ENCODE peak calls at places on chromosomes 3 and 15, in nine cellular contexts. M is IMR-90; H is HepG2; T is MM.1S; Y is cardiac muscle cell; C is neuronal stem cell; K is PC-3; S is heart right ventricle; U is CD4-positive, alpha-beta memory T cell. N is an unnamed sample.

GRCh38 chr3:51386159-51386851 is 1.2 kb downstream of the MANF start:
- DNase-seq in K (no peak), U (no peak), S (no peak), Y (no peak), M (no peak), C (no peak), H (no peak), T (peak; percentile 26), N (peak; percentile 20)

GRCh38 chr3:19891740-19892139 is 42.3 kb downstream of the EFHB start:
- DNase-seq in T (no peak), U (no peak), S (no peak), Y (no peak), H (no peak), K (peak; percentile 58), C (no peak), M (peak; percentile 61), N (no peak)

GRCh38 chr3:127144631-127145030 is 48.3 kb upstream of the PRR23E start:
- DNase-seq in U (no peak), C (no peak), T (no peak), K (no peak), S (no peak), H (no peak), Y (no peak), M (no peak), N (no peak)

GRCh38 chr3:110679235-110679634 is 392.4 kb upstream of the NECTIN3 start:
- DNase-seq in Y (no peak), K (no peak), H (no peak), U (no peak), C (no peak), S (no peak), T (no peak), M (no peak), N (no peak)

GRCh38 chr15:20345401-20345958 is 196.1 kb downstream of the GOLGA6L6 start:
- DNase-seq in C (no peak), S (no peak), T (peak; percentile 6), M (no peak), K (no peak), U (no peak), H (no peak), Y (no peak), N (peak; percentile 81)

GRCh38 chr15:64023215-64023614 is 23.1 kb downstream of the DAPK2 start:
- DNase-seq in M (no peak), K (no peak), S (no peak), H (no peak), T (no peak), U (no peak), C (no peak), Y (no peak), N (no peak)

GRCh38 chr3:171177553-171177952 is 151.0 kb upstream of the SLC2A2 start:
- DNase-seq in Y (no peak), T (no peak), U (no peak), S (no peak), C (no peak), H (no peak), K (no peak), M (no peak), N (no peak)

GRCh38 chr15:41394924-41395323 is 7.4 kb downstream of the NDUFAF1 start:
- DNase-seq in U (no peak), K (peak; percentile 12), C (no peak), S (no peak), T (no peak), M (peak; percentile 20), Y (no peak), H (no peak), N (no peak)

GRCh38 chr3:129231331-129232119 is 17.9 kb upstream of the COPG1 start:
- DNase-seq in Y (no peak), M (peak; percentile 54), H (no peak), C (no peak), T (no peak), S (no peak), U (no peak), K (peak; percentile 77), N (peak; percentile 56)

GRCh38 chr3:129226374-129226773 is 23.0 kb upstream of the COPG1 start:
- DNase-seq in S (peak; percentile 82), M (peak; percentile 95), K (peak; percentile 94), T (no peak), Y (peak; percentile 81), H (no peak), C (no peak), U (no peak), N (peak; percentile 92)

GRCh38 chr3:129230311-129231019 is 18.9 kb upstream of the COPG1 start:
- DNase-seq in S (no peak), C (no peak), K (peak; percentile 85), Y (peak; percentile 67), T (no peak), U (no peak), M (peak; percentile 90), H (peak; percentile 68), N (no peak)

GRCh38 chr3:129224984-129225393 is 24.4 kb upstream of the COPG1 start:
- DNase-seq in K (peak; percentile 79), C (no peak), S (peak; percentile 82), T (no peak), M (peak; percentile 69), H (peak; percentile 92), Y (peak; percentile 81), U (no peak), N (peak; percentile 81)

DNA sequence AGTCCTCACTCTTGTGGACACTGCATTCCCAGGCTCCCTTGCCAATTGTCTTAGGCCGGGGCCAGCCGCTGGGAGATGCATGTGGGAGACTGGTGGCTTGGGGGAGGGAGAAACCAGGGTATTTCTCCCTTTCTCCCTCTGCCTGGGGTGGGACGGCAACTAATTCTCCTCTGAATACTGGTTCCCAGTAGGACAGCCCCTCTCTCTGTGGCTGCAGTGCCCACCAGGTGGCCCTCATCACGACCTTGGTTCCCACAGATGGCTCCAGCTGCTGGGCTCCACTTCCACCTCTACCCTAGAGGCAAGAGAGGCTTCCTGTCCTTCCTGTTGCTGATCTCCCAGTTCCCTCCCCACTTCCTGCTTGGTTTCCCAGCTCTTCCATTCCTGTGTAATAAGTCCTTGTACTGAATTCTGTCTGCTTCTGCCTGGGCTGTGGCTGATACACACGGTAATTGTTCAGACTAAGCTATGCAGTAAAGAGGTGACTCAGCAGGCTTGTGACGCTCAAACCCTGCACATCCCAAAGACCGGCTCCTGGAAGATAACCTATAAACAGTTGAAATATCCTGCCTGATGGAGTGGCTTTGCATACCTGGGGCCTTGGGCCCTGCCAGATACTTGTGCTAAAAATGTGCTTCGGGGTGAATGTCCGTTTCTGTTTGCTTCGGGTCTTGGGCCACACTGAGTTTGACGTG is 20.4 kb upstream of the COPG1 start:
- DNase-seq in U (no peak), H (peak; percentile 77), T (no peak), Y (peak; percentile 76), M (peak; percentile 88), S (peak; percentile 24), C (no peak), K (peak; percentile 85), N (peak; percentile 55)
- H3K4me1 ChIP-seq in U (peaks cover 11% of the 10 kb centered on the region), H (peaks cover 69% of the 10 kb centered on the region), T (peaks cover 12% of the 10 kb centered on the region), Y (no peaks in the 10 kb centered on the region), M (peaks cover 20% of the 10 kb centered on the region), S (peaks cover 58% of the 10 kb centered on the region), C (peaks cover 2% of the 10 kb centered on the region), K (peaks cover 69% of the 10 kb centered on the region), N (no peaks in the 10 kb centered on the region)

DNA sequence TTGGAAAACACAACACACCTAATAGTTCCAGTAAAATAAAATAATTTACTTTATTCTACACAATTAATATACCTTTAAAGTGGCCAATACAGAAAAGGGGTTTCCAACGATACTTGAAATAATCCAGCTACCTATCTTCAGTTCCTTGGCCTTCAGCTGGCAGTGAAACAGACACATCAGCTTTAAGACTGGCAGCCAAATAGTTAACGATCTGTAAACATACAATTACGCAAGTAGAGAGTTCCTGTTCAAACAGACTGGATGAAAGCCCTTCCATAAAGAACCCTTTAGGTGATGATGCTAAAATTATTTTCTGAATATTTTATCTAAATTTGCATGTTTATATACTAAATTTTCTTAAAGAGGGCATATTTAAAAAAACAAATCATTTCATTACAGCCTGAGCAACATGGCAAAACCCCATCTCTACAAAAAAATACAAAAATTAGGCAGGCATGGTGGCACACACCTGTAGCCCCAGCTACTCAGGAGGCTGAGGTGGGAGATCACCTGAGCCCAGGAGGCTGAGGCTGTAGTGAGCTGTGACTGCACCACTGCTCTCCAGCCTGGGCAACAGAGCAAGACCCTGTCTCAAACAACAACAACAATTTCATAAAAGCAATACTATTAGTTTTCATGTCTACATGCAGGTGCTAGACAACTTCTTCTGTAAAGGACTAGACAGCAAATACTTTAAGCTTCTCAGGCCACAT is 12.9 kb downstream of the DYNC1LI1 start:
- DNase-seq in Y (no peak), C (no peak), M (no peak), U (no peak), H (peak; percentile 57), S (no peak), K (peak; percentile 25), T (no peak), N (no peak)
- H3K27ac ChIP-seq in Y (no peak overlapping the region), C (no peak overlapping the region), M (no peak overlapping the region), U (no peak overlapping the region), H (no peak overlapping the region), S (no peak overlapping the region), K (no peak overlapping the region), T (no peak overlapping the region), N (no peak overlapping the region)

GRCh38 chr15:56243774-56244236 is at the start of gene RFX7:
- DNase-seq in H (peak; percentile 53), K (peak; percentile 67), U (peak; percentile 82), Y (peak; percentile 84), S (peak; percentile 80), C (peak; percentile 78), M (peak; percentile 73), T (peak; percentile 86), N (peak; percentile 91)

GRCh38 chr15:56243117-56243773 is 434 bp downstream of the RFX7 start:
- DNase-seq in H (no peak), C (peak; percentile 58), K (no peak), U (no peak), Y (peak; percentile 56), T (peak; percentile 34), S (peak; percentile 50), M (peak; percentile 26), N (peak; percentile 80)

GRCh38 chr15:56244811-56245576 is 1.3 kb upstream of the RFX7 start:
- DNase-seq in Y (no peak), S (peak; percentile 11), C (no peak), U (peak; percentile 26), H (peak; percentile 85), M (no peak), T (no peak), K (no peak), N (no peak)

GRCh38 chr15:56242576-56243116 is 1.0 kb downstream of the RFX7 start:
- DNase-seq in H (no peak), Y (no peak), T (no peak), S (no peak), U (peak; percentile 10), C (peak; percentile 61), M (no peak), K (no peak), N (no peak)

DNA sequence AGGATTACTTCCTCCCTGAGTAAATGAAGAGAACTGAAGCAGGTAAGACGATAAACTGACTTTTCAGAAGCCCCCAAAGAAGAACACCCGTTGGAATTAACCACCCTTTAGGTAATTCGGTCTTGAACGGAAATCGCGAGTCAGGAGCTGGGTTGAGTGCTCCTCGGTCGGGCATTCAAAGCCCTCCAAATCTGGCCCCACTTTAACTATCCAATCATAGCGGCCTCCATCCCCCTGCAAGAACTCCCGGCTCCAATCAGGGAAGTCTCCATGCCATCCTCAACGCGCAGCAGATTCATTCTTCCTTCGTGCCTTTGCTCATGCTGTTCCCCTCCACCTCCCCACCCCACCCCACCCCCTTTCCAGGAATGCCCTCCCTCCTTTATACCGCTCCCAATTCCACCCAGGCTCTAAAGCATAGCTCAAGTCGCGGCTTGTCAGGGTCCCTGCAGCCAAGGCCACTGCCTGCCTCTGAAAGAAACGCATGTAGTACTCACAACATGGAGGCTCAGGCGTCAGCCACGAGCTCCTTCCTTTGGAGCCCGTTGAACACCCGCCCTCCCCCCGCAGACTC is 645 bp upstream of the RFX7 start:
- DNase-seq in U (no peak), M (peak; percentile 67), H (peak; percentile 82), K (peak; percentile 19), S (peak; percentile 17), T (no peak), C (peak; percentile 71), Y (peak; percentile 82), N (peak; percentile 74)
- H3K4me1 ChIP-seq in U (peaks cover 53% of the 10 kb centered on the region), M (peaks cover 4% of the 10 kb centered on the region), H (peaks cover 26% of the 10 kb centered on the region), K (peaks cover 9% of the 10 kb centered on the region), S (peaks cover 43% of the 10 kb centered on the region), T (peaks cover 18% of the 10 kb centered on the region), C (peaks cover 12% of the 10 kb centered on the region), Y (peaks cover 38% of the 10 kb centered on the region), N (no peaks in the 10 kb centered on the region)

DNA sequence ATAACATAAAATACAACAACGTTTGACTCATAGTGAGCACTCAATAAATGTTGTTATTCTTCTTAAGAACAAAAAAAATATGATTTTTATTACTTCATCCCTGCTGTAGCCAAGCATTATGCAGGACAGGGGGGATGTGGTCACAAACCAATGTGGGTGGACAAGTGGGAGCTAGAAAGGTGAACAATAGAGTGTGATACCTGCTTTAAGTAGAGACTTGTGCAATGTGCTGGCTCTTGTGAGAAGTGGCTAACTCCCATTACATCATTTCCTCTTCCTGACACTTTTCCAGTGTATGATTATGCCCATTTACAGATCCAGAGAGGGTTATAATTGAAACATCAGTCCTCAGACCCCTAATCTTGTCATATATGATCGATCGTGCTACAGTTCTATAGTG is 193.6 kb downstream of the UBE2E2 start:
- DNase-seq in Y (peak; percentile 12), M (no peak), H (no peak), S (no peak), T (no peak), C (no peak), U (no peak), K (no peak), N (no peak)
- H3K27ac ChIP-seq in Y (no peak overlapping the region), M (no peak overlapping the region), H (no peak overlapping the region), S (no peak overlapping the region), T (no peak overlapping the region), C (no peak overlapping the region), U (no peak overlapping the region), K (no peak overlapping the region), N (no peak overlapping the region)